ENCODE peak calls at places on chromosomes 12 and 14, in four cellular contexts. G is testis; N is iris pigment epithelial cell; D is stimulated activated CD8-positive, alpha-beta memory T cell treated with anti-CD3 and anti-CD28 coated beads, Interleukin-7, amount 100 ng/mL, for 4 hours. K is an unnamed sample.

GRCh38 chr14:77498984-77499527 is 440 bp upstream of the ISM2 start:
- DNase-seq in D (no peak), N (no peak), G (peak), K (no peak)

GRCh38 chr12:106022568-106023012 is 116.2 kb downstream of the NUAK1 start:
- DNase-seq in D (no peak), N (no peak), G (no peak), K (no peak)

GRCh38 chr12:26863515-26863914 is 30.5 kb upstream of the ITPR2 start:
- DNase-seq in N (peak), G (no peak), D (no peak), K (no peak)

GRCh38 chr12:115941362-115941761 is 336.1 kb downstream of the MED13L start:
- DNase-seq in G (no peak), D (no peak), N (peak), K (no peak)

GRCh38 chr14:61184117-61184516 is 97.0 kb downstream of the TMEM30B start:
- DNase-seq in G (no peak), N (peak), D (no peak), K (no peak)

GRCh38 chr12:15800278-15800677 is 11.1 kb upstream of the EPS8 start:
- DNase-seq in N (no peak), D (no peak), G (no peak), K (no peak)

GRCh38 chr12:115611477-115611876 is 666.0 kb downstream of the MED13L start:
- DNase-seq in N (no peak), G (peak), D (no peak), K (no peak)

GRCh38 chr12:104748790-104749189 is 209.3 kb downstream of the SLC41A2 start:
- DNase-seq in G (no peak), N (peak), D (no peak), K (no peak)

GRCh38 chr14:98444077-98444476 is 827.9 kb downstream of the BCL11B start:
- DNase-seq in G (no peak), N (no peak), D (no peak), K (no peak)

GRCh38 chr12:53051058-53051880 is 1.4 kb downstream of the TNS2 start:
- DNase-seq in D (no peak), G (peak), N (peak), K (peak)

GRCh38 chr12:132788375-132789098 is 26.9 kb upstream of the ANKLE2 start:
- DNase-seq in D (no peak), G (no peak), N (no peak), K (no peak)

GRCh38 chr14:77853919-77854318 is 54.0 kb downstream of the ADCK1 start:
- DNase-seq in N (no peak), G (no peak), D (no peak), K (no peak)

GRCh38 chr14:98578204-98578603 is 693.8 kb downstream of the BCL11B start:
- DNase-seq in G (no peak), N (peak), D (no peak), K (no peak)

GRCh38 chr12:64086946-64087345 is 135.2 kb downstream of the KICS2 start:
- DNase-seq in G (no peak), D (no peak), N (no peak), K (no peak)

GRCh38 chr14:54398028-54398368 is 1.2 kb downstream of the CDKN3 start:
- DNase-seq in N (no peak), G (no peak), D (no peak), K (no peak)

GRCh38 chr12:18250313-18250916 is 10.9 kb upstream of the PIK3C2G start:
- DNase-seq in G (no peak), D (no peak), N (peak), K (no peak)

GRCh38 chr12:22173154-22173553 is 127.1 kb downstream of the CMAS start:
- DNase-seq in N (no peak), G (no peak), D (no peak), K (no peak)

GRCh38 chr12:119176267-119177055 is 2.3 kb upstream of the HSPB8 start:
- DNase-seq in G (peak), N (peak), D (no peak), K (no peak)

GRCh38 chr12:14714437-14714836 is 18.0 kb upstream of the GUCY2C start:
- DNase-seq in N (no peak), D (no peak), G (no peak), K (no peak)

GRCh38 chr12:54658306-54659264 is 10.4 kb upstream of the DCD start:
- DNase-seq in D (no peak), G (peak), N (peak), K (no peak)

GRCh38 chr14:24965934-24966593 is 83.9 kb downstream of the STXBP6 start:
- DNase-seq in D (no peak), G (no peak), N (peak), K (no peak)

GRCh38 chr12:11697670-11698387 is 48.4 kb downstream of the ETV6 start:
- DNase-seq in G (no peak), N (peak), D (no peak), K (no peak)

GRCh38 chr14:75911883-75912282 is 69.9 kb downstream of the TGFB3 start:
- DNase-seq in G (no peak), N (peak), D (no peak), K (no peak)